ENCODE peak calls at places on chromosomes 7 and 10, in four cellular contexts. C is left ventricle myocardium inferior, I is heart right ventricle, D is glutamatergic neuron. M is an unnamed sample.

GRCh38 chr7:100515072-100515532 is 23.9 kb upstream of the AGFG2 start:
- DNase-seq in C (no peak), I (no peak), D (no peak), M (no peak)

GRCh38 chr7:116354546-116355422 is 144.4 kb downstream of the TES start:
- DNase-seq in I (peak), D (no peak), C (peak), M (no peak)

GRCh38 chr10:132373241-132373955 is 23.6 kb upstream of the PWWP2B start:
- DNase-seq in D (peak), C (no peak), I (no peak), M (no peak)

GRCh38 chr7:152093717-152094116 is 68.2 kb downstream of the GALNT11 start:
- DNase-seq in C (no peak), D (no peak), I (no peak), M (no peak)

GRCh38 chr7:25389489-25390106 is 161.3 kb upstream of the NPVF start:
- DNase-seq in D (no peak), C (no peak), I (peak), M (peak)

GRCh38 chr7:156179872-156180390 is 367.7 kb upstream of the SHH start:
- DNase-seq in C (no peak), D (no peak), I (no peak), M (no peak)

GRCh38 chr10:125160856-125161569 is 650 bp upstream of the CTBP2 start:
- DNase-seq in I (peak), D (peak), C (peak), M (peak)

GRCh38 chr7:16925609-16926008 is 43.8 kb upstream of the AGR3 start:
- DNase-seq in D (no peak), C (no peak), I (no peak), M (no peak)

GRCh38 chr7:30202671-30203070 is 67.9 kb downstream of the MTURN start:
- DNase-seq in C (no peak), D (no peak), I (no peak), M (no peak)

GRCh38 chr7:18680576-18680975 is 185.0 kb downstream of the HDAC9 start:
- DNase-seq in D (no peak), C (no peak), I (no peak), M (no peak)

GRCh38 chr7:25240340-25240739 is 12.1 kb upstream of the NPVF start:
- DNase-seq in D (no peak), C (peak), I (no peak), M (no peak)

GRCh38 chr10:15704581-15704968 is 15.1 kb downstream of the ITGA8 start:
- DNase-seq in I (no peak), D (no peak), C (no peak), M (no peak)

GRCh38 chr7:79245623-79246249 is 207.7 kb downstream of the MAGI2 start:
- DNase-seq in D (no peak), C (no peak), I (no peak), M (no peak)

GRCh38 chr10:1732501-1733123 is 4.7 kb downstream of the ADARB2 start:
- DNase-seq in C (no peak), I (no peak), D (no peak), M (no peak)

GRCh38 chr7:26078437-26079362 is 73.3 kb upstream of the NFE2L3 start:
- DNase-seq in I (peak), D (peak), C (peak), M (peak)

GRCh38 chr10:47035447-47036337 is 124.5 kb downstream of the PTPN20 start:
- DNase-seq in I (no peak), C (no peak), D (no peak), M (no peak)

GRCh38 chr10:33195608-33196376 is 138.7 kb downstream of the NRP1 start:
- DNase-seq in C (no peak), D (no peak), I (no peak), M (no peak)

GRCh38 chr10:35598379-35598778 is 6.8 kb upstream of the GJD4 start:
- DNase-seq in C (no peak), I (no peak), D (no peak), M (no peak)
- TF ChIP-seq CTCF in C (peak), I (peak), D (peak), M (no peak)

GRCh38 chr7:2660359-2661095 is 27.5 kb upstream of the AMZ1 start:
- DNase-seq in C (no peak), I (no peak), D (no peak), M (no peak)
- TF ChIP-seq CTCF in C (no peak), I (no peak), D (peak), M (no peak)

GRCh38 chr10:122981066-122981464 is 864 bp downstream of the PSTK start:
- DNase-seq in D (no peak), C (no peak), I (no peak), M (peak)
- TF ChIP-seq CTCF in D (peak), C (peak), I (no peak), M (peak)

GRCh38 chr7:104272767-104273384 is 55.5 kb upstream of the LHFPL3 start:
- DNase-seq in I (no peak), C (no peak), D (no peak), M (peak)
- TF ChIP-seq CTCF in I (no peak), C (peak), D (peak), M (peak)

GRCh38 chr7:834277-834676 is 2.0 kb downstream of the SUN1 start:
- DNase-seq in I (no peak), C (no peak), D (no peak), M (no peak)

GRCh38 chr7:835491-836401 is 3.5 kb downstream of the SUN1 start:
- DNase-seq in C (no peak), I (no peak), D (no peak), M (no peak)

GRCh38 chr7:835021-835420 is 2.7 kb downstream of the SUN1 start:
- DNase-seq in I (no peak), D (no peak), C (no peak), M (no peak)

GRCh38 chr7:837001-837400 is 4.7 kb downstream of the SUN1 start:
- DNase-seq in D (no peak), C (peak), I (no peak), M (no peak)

GRCh38 chr7:836429-836828 is 4.2 kb downstream of the SUN1 start:
- DNase-seq in D (no peak), C (no peak), I (no peak), M (no peak)
- TF ChIP-seq CTCF in D (no peak), C (peak), I (peak), M (peak)

GRCh38 chr7:1794888-1795542 is 124.9 kb downstream of the ELFN1 start:
- DNase-seq in I (no peak), C (no peak), D (no peak), M (no peak)
- TF ChIP-seq CTCF in I (no peak), C (no peak), D (no peak), M (no peak)

GRCh38 chr7:2566348-2566889 is 7.6 kb downstream of the IQCE start:
- DNase-seq in I (no peak), D (no peak), C (no peak), M (no peak)

GRCh38 chr7:2569421-2569820 is 10.6 kb downstream of the IQCE start:
- DNase-seq in C (no peak), I (no peak), D (no peak), M (no peak)

GRCh38 chr7:2568521-2569223 is 9.9 kb downstream of the IQCE start:
- DNase-seq in I (no peak), C (no peak), D (no peak), M (no peak)

GRCh38 chr7:2566890-2567662 is 8.3 kb downstream of the IQCE start:
- DNase-seq in C (peak), D (no peak), I (peak), M (peak)

GRCh38 chr7:2567663-2568238 is 9.0 kb downstream of the IQCE start:
- DNase-seq in D (no peak), I (peak), C (peak), M (peak)
- TF ChIP-seq CTCF in D (no peak), I (peak), C (peak), M (peak)

M was measured in GM10248.